ENCODE peak calls at places on chromosomes 3 and 15, in six cellular contexts. J, K, G, E, Y and U are unnamed samples.

GRCh38 chr3:87354399-87354798 is 78.0 kb upstream of the POU1F1 start:
- DNase-seq in J (no peak), K (peak), G (no peak), E (no peak), Y (no peak), U (no peak)

GRCh38 chr3:171986208-171986607 is 53.2 kb upstream of the FNDC3B start:
- DNase-seq in J (no peak), K (no peak), G (no peak), E (no peak), Y (no peak), U (no peak)

GRCh38 chr3:65748326-65748725 is 290.4 kb downstream of the MAGI1 start:
- DNase-seq in J (no peak), K (no peak), G (no peak), E (no peak), Y (no peak), U (no peak)

GRCh38 chr3:53223025-53223424 is 32.8 kb downstream of the TKT start:
- DNase-seq in J (no peak), K (no peak), G (no peak), E (peak), Y (no peak), U (no peak)

GRCh38 chr3:55402886-55403605 is 84.1 kb downstream of the WNT5A start:
- DNase-seq in J (no peak), K (peak), G (no peak), E (peak), Y (no peak), U (no peak)

GRCh38 chr3:175869398-175869797 is 1010.3 kb downstream of the NAALADL2 start:
- DNase-seq in J (no peak), K (no peak), G (no peak), E (no peak), Y (no peak), U (no peak)

GRCh38 chr15:96629501-96629900 is 299.0 kb downstream of the NR2F2 start:
- DNase-seq in J (no peak), K (no peak), G (no peak), E (no peak), Y (no peak), U (no peak)

GRCh38 chr3:46496745-46497555 is 826 bp upstream of the RTP3 start:
- DNase-seq in J (peak), K (no peak), G (peak), E (no peak), Y (peak), U (peak)

GRCh38 chr3:168088106-168088722 is 7.5 kb downstream of the GOLIM4 start:
- DNase-seq in J (peak), K (peak), G (peak), E (peak), Y (no peak), U (no peak)

GRCh38 chr3:51715231-51716058 is 8.6 kb downstream of the GRM2 start:
- DNase-seq in J (no peak), K (no peak), G (peak), E (no peak), Y (no peak), U (no peak)

GRCh38 chr15:71115567-71116351 is 488 bp downstream of the THSD4 start:
- DNase-seq in J (no peak), K (peak), G (peak), E (no peak), Y (no peak), U (no peak)

GRCh38 chr3:83477563-83477962 is 1481.2 kb upstream of the CADM2 start:
- DNase-seq in J (no peak), K (no peak), G (no peak), E (no peak), Y (no peak), U (no peak)

GRCh38 chr3:177337548-177338331 is 140.5 kb upstream of the TBL1XR1 start:
- DNase-seq in J (no peak), K (no peak), G (no peak), E (no peak), Y (no peak), U (no peak)

GRCh38 chr3:43998841-43999805 is 242.6 kb upstream of the TOPAZ1 start:
- DNase-seq in J (no peak), K (peak), G (peak), E (no peak), Y (no peak), U (peak)

GRCh38 chr3:150158974-150159625 is 188.4 kb upstream of the PFN2 start:
- DNase-seq in J (no peak), K (no peak), G (no peak), E (no peak), Y (no peak), U (no peak)

GRCh38 chr3:37990527-37990926 is at the start of gene VILL:
- DNase-seq in J (no peak), K (no peak), G (no peak), E (no peak), Y (no peak), U (no peak)

GRCh38 chr15:69576948-69577351 is 124.3 kb downstream of the RPLP1 start:
- DNase-seq in J (no peak), K (no peak), G (no peak), E (no peak), Y (no peak), U (no peak)

GRCh38 chr15:94231728-94232086 is 346 bp downstream of the MCTP2 start:
- DNase-seq in J (no peak), K (no peak), G (no peak), E (peak), Y (peak), U (no peak)

GRCh38 chr3:124529826-124530571 is 200.3 kb upstream of the UMPS start:
- DNase-seq in J (no peak), K (peak), G (no peak), E (no peak), Y (no peak), U (peak)

GRCh38 chr15:82710926-82711490 is 1.3 kb upstream of the AP3B2 start:
- DNase-seq in J (no peak), K (no peak), G (no peak), E (no peak), Y (no peak), U (no peak)

GRCh38 chr3:170108955-170109354 is 71.2 kb downstream of the GPR160 start:
- DNase-seq in J (no peak), K (no peak), G (no peak), E (no peak), Y (no peak), U (no peak)

GRCh38 chr15:64864080-64864479 is 22.4 kb downstream of the PLEKHO2 start:
- DNase-seq in J (no peak), K (no peak), G (no peak), E (no peak), Y (no peak), U (no peak)

GRCh38 chr3:182323898-182324297 is 469.4 kb upstream of the ATP11B start:
- DNase-seq in J (no peak), K (no peak), G (no peak), E (no peak), Y (no peak), U (no peak)

GRCh38 chr3:179528786-179529185 is 33.9 kb upstream of the ACTL6A start:
- DNase-seq in J (no peak), K (no peak), G (no peak), E (no peak), Y (no peak), U (peak)

GRCh38 chr3:177928156-177928555 is 608.1 kb upstream of the KCNMB2 start:
- DNase-seq in J (no peak), K (peak), G (no peak), E (no peak), Y (no peak), U (no peak)

GRCh38 chr15:51367322-51367976 is 26.0 kb downstream of the GLDN start:
- DNase-seq in J (no peak), K (peak), G (no peak), E (no peak), Y (no peak), U (no peak)

GRCh38 chr15:69459063-69459462 is 6.4 kb downstream of the RPLP1 start:
- DNase-seq in J (no peak), K (no peak), G (no peak), E (no peak), Y (no peak), U (no peak)

GRCh38 chr3:5221701-5222100 is 34.2 kb downstream of the EDEM1 start:
- DNase-seq in J (no peak), K (no peak), G (no peak), E (no peak), Y (no peak), U (no peak)

GRCh38 chr15:32746116-32746857 is 28.5 kb downstream of the GREM1 start:
- DNase-seq in J (no peak), K (no peak), G (no peak), E (no peak), Y (no peak), U (no peak)

GRCh38 chr3:195239121-195239520 is 31.8 kb downstream of the XXYLT1 start:
- DNase-seq in J (no peak), K (no peak), G (no peak), E (no peak), Y (no peak), U (no peak)

GRCh38 chr3:127260416-127260815 is 27.4 kb downstream of the PRR20G start:
- DNase-seq in J (no peak), K (no peak), G (no peak), E (no peak), Y (no peak), U (no peak)

GRCh38 chr3:72606005-72606800 is 242.0 kb downstream of the SHQ1 start:
- DNase-seq in J (no peak), K (no peak), G (no peak), E (peak), Y (no peak), U (no peak)

GRCh38 chr3:173589116-173589515 is 191.6 kb downstream of the NLGN1 start:
- DNase-seq in J (no peak), K (no peak), G (no peak), E (no peak), Y (no peak), U (no peak)

GRCh38 chr3:111072016-111072891 is 638 bp downstream of the NECTIN3 start:
- DNase-seq in J (no peak), K (peak), G (peak), E (peak), Y (no peak), U (peak)

GRCh38 chr3:135497979-135498378 is 467.5 kb upstream of the PPP2R3A start:
- DNase-seq in J (no peak), K (no peak), G (no peak), E (no peak), Y (no peak), U (no peak)

GRCh38 chr15:49303003-49303402 is 120.0 kb upstream of the FGF7 start:
- DNase-seq in J (no peak), K (no peak), G (no peak), E (no peak), Y (no peak), U (no peak)

GRCh38 chr15:49313650-49314049 is 109.4 kb upstream of the FGF7 start:
- DNase-seq in J (no peak), K (no peak), G (no peak), E (no peak), Y (no peak), U (no peak)

GRCh38 chr15:49309889-49310288 is 113.2 kb upstream of the FGF7 start:
- DNase-seq in J (no peak), K (no peak), G (no peak), E (no peak), Y (no peak), U (no peak)

GRCh38 chr15:49308686-49309085 is 114.4 kb upstream of the FGF7 start:
- DNase-seq in J (no peak), K (no peak), G (no peak), E (no peak), Y (no peak), U (no peak)
- TF ChIP-seq MAX in J (no peak), K (no peak), G (no peak), E (no peak), Y (no peak), U (no peak)

DNA sequence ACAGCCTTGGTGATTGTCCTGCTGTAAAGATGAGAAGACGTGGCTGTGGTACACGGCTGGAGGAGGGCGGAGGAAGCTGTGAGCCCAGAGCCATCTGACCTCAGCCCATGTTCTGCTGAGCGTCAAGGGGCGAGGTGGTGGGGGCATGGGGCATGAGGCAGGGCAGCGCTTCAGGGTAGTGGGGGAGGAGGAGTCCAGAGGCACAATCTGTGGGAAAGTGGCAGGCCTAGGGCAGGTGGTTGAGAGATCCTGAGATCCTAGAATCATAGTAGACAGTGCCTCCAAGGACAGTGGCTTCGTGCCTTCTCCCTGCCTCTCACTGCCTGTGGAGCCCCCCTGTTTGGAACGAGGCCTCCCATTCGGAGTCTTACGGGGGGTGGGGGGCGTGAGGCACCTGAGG is 5.6 kb downstream of the H1-8 start:
- DNase-seq in J (no peak), K (no peak), G (no peak), E (no peak), Y (no peak), U (no peak)
- TF ChIP-seq JUN in J (no peak), K (no peak), G (no peak), E (no peak), Y (no peak), U (no peak)

GRCh38 chr15:35743320-35743719 is 197.4 kb upstream of the DPH6 start:
- DNase-seq in J (no peak), K (no peak), G (no peak), E (no peak), Y (no peak), U (no peak)
- TF ChIP-seq MAX in J (no peak), K (no peak), G (no peak), E (no peak), Y (no peak), U (no peak)

DNA sequence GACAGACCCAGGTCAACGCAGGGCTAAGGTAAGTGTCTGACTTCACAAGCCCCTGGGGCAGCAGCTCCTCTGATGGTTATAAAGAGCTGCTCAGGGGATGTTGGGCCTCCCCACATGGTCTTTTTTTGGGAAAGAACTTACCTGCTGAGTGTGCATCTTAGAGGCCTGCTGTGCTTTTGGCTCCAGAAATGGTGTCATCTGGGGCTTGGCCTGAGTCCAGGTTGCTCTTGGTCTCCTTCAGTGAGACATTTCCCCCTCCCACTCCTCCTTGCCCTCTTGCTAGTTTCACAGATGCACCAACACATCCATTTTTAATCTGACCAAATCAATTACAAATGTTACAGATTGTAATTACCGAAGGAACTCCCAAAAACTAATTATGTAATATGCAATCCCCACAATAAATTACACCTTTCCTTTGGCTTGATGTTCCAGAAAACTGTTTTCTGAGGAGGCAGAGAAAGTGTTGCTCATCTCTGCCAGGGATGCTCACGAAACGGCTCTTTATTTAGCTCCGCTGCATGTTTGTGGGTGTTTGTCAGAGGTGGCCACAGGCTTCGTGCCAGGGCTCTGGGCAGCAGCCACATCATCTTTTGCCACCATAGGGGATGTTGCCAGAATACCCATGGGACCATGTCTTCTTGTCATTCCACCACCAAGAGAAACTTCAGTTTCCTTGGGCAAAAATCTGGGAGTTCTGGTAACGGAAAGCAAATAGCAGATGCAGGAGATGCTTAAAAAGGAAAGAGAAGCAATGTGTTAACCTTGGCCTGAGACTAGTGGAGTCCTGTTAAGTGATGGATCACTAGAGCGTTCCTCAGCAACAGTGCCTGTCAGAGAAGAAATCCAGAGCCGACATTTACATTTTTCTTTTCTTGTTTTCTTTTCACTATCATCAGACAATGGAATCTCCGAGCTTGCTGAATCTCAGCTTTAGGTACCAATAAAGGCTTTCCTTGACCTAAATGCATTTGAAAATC is 799.9 kb downstream of the AGBL1 start:
- DNase-seq in J (no peak), K (no peak), G (no peak), E (no peak), Y (no peak), U (no peak)
- TF ChIP-seq JUN in J (no peak), K (no peak), G (no peak), E (no peak), Y (no peak), U (no peak)

GRCh38 chr15:80885180-80885579 is 104.4 kb downstream of the MESD start:
- DNase-seq in J (no peak), K (no peak), G (no peak), E (no peak), Y (no peak), U (peak)
- TF ChIP-seq MAX in J (no peak), K (no peak), G (no peak), E (no peak), Y (no peak), U (no peak)